ENCODE peak calls at places on chromosomes 1 and 21, in nine cellular contexts. M is transverse colon; L is MM.1S; O is left lung; P is ovary; W is CD4-positive, CD25-positive, alpha-beta regulatory T cell; Y is tibial nerve; I is cardiac muscle cell; Q is K562. A is an unnamed sample.

GRCh38 chr1:228448372-228448771 is 31.7 kb upstream of the TRIM17 start:
- DNase-seq in Q (no peak), Y (no peak), I (no peak), M (no peak), L (no peak), W (no peak), O (no peak), P (no peak), A (no peak)

GRCh38 chr1:222798111-222798510 is 16.7 kb upstream of the DISP1 start:
- DNase-seq in M (no peak), L (no peak), Q (no peak), W (peak; percentile 64), O (no peak), Y (no peak), I (peak; percentile 59), P (no peak), A (no peak)

GRCh38 chr1:156090822-156091188 is 8.5 kb upstream of the MEX3A start:
- DNase-seq in Q (peak; percentile 80), M (peak; percentile 91), Y (peak; percentile 77), L (peak; percentile 95), O (peak; percentile 87), I (peak; percentile 84), W (peak; percentile 89), P (peak; percentile 92), A (peak; percentile 79)

GRCh38 chr1:53557369-53557768 is 98.2 kb downstream of the DMRTB1 start:
- DNase-seq in W (no peak), Y (no peak), M (peak; percentile 3), I (no peak), L (no peak), P (no peak), Q (no peak), O (no peak), A (no peak)

GRCh38 chr1:32811265-32811664 is 5.9 kb downstream of the YARS1 start:
- DNase-seq in L (no peak), P (no peak), W (no peak), Q (no peak), O (no peak), Y (no peak), M (no peak), I (no peak), A (no peak)

GRCh38 chr1:35588197-35588910 is 15.2 kb downstream of the TFAP2E start:
- DNase-seq in M (no peak), W (no peak), Y (no peak), P (no peak), L (no peak), O (no peak), Q (no peak), I (no peak), A (no peak)

GRCh38 chr1:8671313-8671917 is 146.0 kb downstream of the RERE start:
- DNase-seq in W (peak; percentile 70), P (no peak), O (no peak), Y (no peak), I (peak; percentile 91), Q (peak; percentile 75), L (peak; percentile 33), M (no peak), A (peak; percentile 15)

GRCh38 chr1:100187912-100188311 is 9.9 kb upstream of the LRRC39 start:
- DNase-seq in M (peak; percentile 19), L (no peak), Q (no peak), P (peak; percentile 42), O (no peak), W (no peak), I (peak; percentile 92), Y (no peak), A (no peak)

DNA sequence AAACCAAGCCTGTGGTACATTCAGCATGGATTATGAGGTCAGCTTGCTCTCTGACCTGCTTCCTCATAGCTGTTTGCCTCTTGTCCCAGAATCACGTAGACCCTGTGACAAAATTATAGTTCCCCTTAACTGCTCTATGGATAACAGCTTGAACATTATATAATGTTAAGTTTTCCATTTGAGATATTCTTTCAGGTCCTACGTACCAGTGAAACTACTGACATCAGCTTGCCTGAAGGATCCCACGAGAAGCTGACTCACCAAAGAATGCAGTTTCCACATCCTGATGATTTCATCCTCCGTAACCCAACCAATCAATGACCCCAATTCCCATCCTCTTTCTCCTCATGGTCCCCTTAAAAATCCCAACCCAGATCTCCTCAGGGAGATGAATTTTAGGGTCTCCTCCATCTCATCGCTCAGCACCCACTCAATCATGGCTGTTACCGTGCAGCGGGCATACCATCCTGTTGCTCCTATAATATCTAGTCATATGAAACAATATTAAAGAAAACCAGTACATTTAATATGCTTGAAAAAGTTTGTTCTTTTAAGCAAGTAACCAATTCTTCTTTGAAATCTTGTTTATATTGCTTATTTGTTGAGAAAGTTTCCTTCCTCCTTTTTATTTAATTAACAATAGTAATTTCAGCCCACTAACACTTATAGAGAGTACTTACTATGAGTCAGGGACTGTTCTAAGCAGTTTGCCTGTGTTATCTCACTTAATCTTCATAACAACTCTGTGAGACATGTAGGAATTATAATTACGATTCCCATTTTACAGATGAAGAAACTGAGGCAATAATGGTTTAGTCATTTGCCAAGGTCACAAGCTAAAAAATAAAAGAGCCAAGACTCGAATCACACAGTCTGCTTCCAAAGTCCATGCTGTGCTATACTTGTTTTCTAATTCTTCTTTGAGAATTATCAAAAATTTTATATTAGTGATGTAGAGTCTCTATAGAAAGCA is 27.4 kb downstream of the CHML start:
- DNase-seq in Y (no peak), Q (no peak), L (no peak), P (no peak), O (no peak), W (no peak), M (no peak), I (peak; percentile 85), A (no peak)
- H3K27ac ChIP-seq in Y (peak overlapping the region; percentile 4), Q (no peak overlapping the region), L (no peak overlapping the region), P (no peak overlapping the region), O (no peak overlapping the region), W (no peak overlapping the region), M (no peak overlapping the region), I (no peak overlapping the region), A (no peak overlapping the region)

GRCh38 chr1:85321237-85321964 is 45.0 kb upstream of the BCL10 start:
- DNase-seq in O (no peak), W (no peak), Y (no peak), P (no peak), Q (no peak), I (peak; percentile 46), M (no peak), L (no peak), A (no peak)

GRCh38 chr1:85320371-85321131 is 44.1 kb upstream of the BCL10 start:
- DNase-seq in Y (no peak), W (no peak), O (no peak), Q (no peak), P (no peak), L (no peak), M (no peak), I (peak; percentile 58), A (no peak)

GRCh38 chr1:85323770-85324169 is 47.3 kb upstream of the BCL10 start:
- DNase-seq in I (no peak), P (no peak), W (no peak), O (no peak), Q (no peak), M (no peak), L (no peak), Y (no peak), A (no peak)

GRCh38 chr1:85319931-85320330 is 43.5 kb upstream of the BCL10 start:
- DNase-seq in W (no peak), Y (no peak), L (no peak), P (no peak), M (no peak), O (no peak), I (peak; percentile 21), Q (no peak), A (no peak)

DNA sequence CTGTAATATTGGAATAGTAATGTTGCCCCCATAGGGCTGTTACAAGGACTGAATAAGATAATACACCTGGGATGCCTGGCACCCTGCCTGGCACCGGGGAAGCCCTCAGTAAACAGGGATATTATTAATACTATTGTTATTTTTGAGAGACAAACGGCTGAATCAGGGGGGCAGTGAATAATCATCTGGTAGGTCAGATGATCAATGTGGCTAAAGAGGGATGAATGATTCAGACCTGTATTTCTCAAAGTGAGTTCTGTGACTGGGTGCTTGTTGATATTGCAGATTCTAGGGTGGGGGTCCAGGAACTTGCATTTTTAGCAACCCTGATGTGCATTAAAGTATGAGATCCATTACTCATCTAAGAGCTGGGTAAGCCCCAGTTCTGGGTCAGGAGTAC is 46.2 kb upstream of the BCL10 start:
- DNase-seq in Y (no peak), O (no peak), P (no peak), M (no peak), L (no peak), Q (no peak), I (no peak), W (no peak), A (no peak)
- H3K4me1 ChIP-seq in Y (no peaks in the 10 kb centered on the region), O (peaks cover 5% of the 10 kb centered on the region), P (no peaks in the 10 kb centered on the region), M (no peaks in the 10 kb centered on the region), L (no peaks in the 10 kb centered on the region), Q (no peaks in the 10 kb centered on the region), I (no peaks in the 10 kb centered on the region), W (no peaks in the 10 kb centered on the region), A (no peaks in the 10 kb centered on the region)

GRCh38 chr21:37446552-37446951 is 80.0 kb downstream of the DYRK1A start:
- DNase-seq in M (no peak), Y (no peak), L (no peak), P (no peak), I (no peak), O (no peak), Q (no peak), W (no peak), A (no peak)

GRCh38 chr21:37447288-37447936 is 80.8 kb downstream of the DYRK1A start:
- DNase-seq in Q (no peak), P (no peak), Y (no peak), M (no peak), O (no peak), W (no peak), I (no peak), L (no peak), A (no peak)

GRCh38 chr21:37443683-37444082 is 77.1 kb downstream of the DYRK1A start:
- DNase-seq in L (no peak), Y (no peak), P (no peak), W (no peak), Q (no peak), O (no peak), M (no peak), I (no peak), A (no peak)

GRCh38 chr21:37449302-37449937 is 82.8 kb downstream of the DYRK1A start:
- DNase-seq in O (no peak), L (no peak), P (no peak), Q (no peak), M (no peak), Y (no peak), W (no peak), I (no peak), A (no peak)

DNA sequence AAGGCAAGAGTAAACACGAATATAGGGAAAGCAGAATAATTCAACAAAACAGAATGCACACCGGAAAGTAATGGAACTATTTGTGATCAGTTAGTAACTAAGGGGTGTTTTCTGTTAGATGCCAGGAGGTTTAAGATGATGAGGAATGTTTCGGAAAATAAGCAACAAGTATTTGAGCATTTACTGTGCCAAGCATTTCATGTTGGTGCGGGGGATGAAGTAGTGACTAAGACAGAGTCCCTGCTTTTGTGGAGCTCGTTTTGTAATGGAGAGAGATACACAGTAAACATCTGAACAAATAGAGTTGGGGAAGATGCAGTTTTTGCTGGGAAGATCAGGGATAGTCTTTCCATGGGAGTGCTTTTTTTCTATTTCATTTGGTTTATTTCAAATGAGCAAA is 78.7 kb downstream of the DYRK1A start:
- DNase-seq in W (no peak), M (no peak), Y (no peak), L (no peak), Q (no peak), O (no peak), P (no peak), I (peak; percentile 77), A (no peak)
- H3K27ac ChIP-seq in W (no peak overlapping the region), M (no peak overlapping the region), Y (no peak overlapping the region), L (no peak overlapping the region), Q (no peak overlapping the region), O (no peak overlapping the region), P (no peak overlapping the region), I (peak overlapping the region; percentile 38), A (no peak overlapping the region)

GRCh38 chr1:65214340-65215027 is 66.5 kb downstream of the AK4 start:
- DNase-seq in Q (no peak), O (no peak), M (no peak), W (no peak), I (no peak), P (no peak), Y (no peak), L (no peak), A (no peak)
- H3K4me1 ChIP-seq in Q (peaks cover 5% of the 10 kb centered on the region), O (no peaks in the 10 kb centered on the region), M (peaks cover 3% of the 10 kb centered on the region), W (no peaks in the 10 kb centered on the region), I (peaks cover 2% of the 10 kb centered on the region), P (no peaks in the 10 kb centered on the region), Y (peaks cover under 1% of the 10 kb centered on the region), L (no peaks in the 10 kb centered on the region), A (no peaks in the 10 kb centered on the region)